ENCODE peak calls at places on chromosome 7, in six cellular contexts. J, B, X, V, P and H are unnamed samples.

GRCh38 chr7:37354661-37355131 is 94.0 kb downstream of the ELMO1 start:
- DNase-seq in V (no peak), X (peak; percentile 15), P (no peak), B (peak; percentile 63), J (no peak), H (peak; percentile 25)

GRCh38 chr7:24959735-24960485 is 20.1 kb downstream of the OSBPL3 start:
- DNase-seq in X (no peak), B (no peak), J (no peak), P (no peak), V (no peak), H (no peak)

GRCh38 chr7:99693427-99694200 is 13.8 kb upstream of the CYP3A5 start:
- DNase-seq in X (peak; percentile 22), P (no peak), B (no peak), J (no peak), V (peak; percentile 25), H (no peak)

GRCh38 chr7:91194841-91195240 is 69.4 kb upstream of the FZD1 start:
- DNase-seq in X (no peak), V (no peak), P (peak; percentile 74), J (no peak), B (no peak), H (no peak)

GRCh38 chr7:105216786-105217185 is 171.9 kb downstream of the SRPK2 start:
- DNase-seq in X (no peak), V (no peak), B (no peak), P (no peak), J (no peak), H (no peak)

GRCh38 chr7:39709768-39710291 is 86.5 kb downstream of the RALA start:
- DNase-seq in P (peak; percentile 85), V (no peak), B (peak; percentile 88), X (no peak), J (no peak), H (no peak)

GRCh38 chr7:23020742-23021401 is 6.9 kb upstream of the HYCC1 start:
- DNase-seq in B (peak; percentile 97), J (peak; percentile 36), P (peak; percentile 76), X (no peak), V (no peak), H (peak; percentile 91)

GRCh38 chr7:142807855-142808460 is 37.2 kb downstream of the PRSS2 start:
- DNase-seq in B (peak; percentile 45), V (no peak), J (no peak), X (no peak), P (no peak), H (peak; percentile 78)

GRCh38 chr7:25369794-25370193 is 141.5 kb upstream of the NPVF start:
- DNase-seq in B (no peak), J (no peak), V (no peak), P (no peak), X (no peak), H (no peak)

GRCh38 chr7:112546723-112547513 is 66.1 kb downstream of the LSMEM1 start:
- DNase-seq in X (no peak), J (no peak), V (no peak), B (peak; percentile 12), P (no peak), H (no peak)

GRCh38 chr7:118606632-118607031 is 382.1 kb downstream of the ANKRD7 start:
- DNase-seq in X (no peak), J (no peak), P (no peak), V (no peak), B (no peak), H (no peak)

GRCh38 chr7:132138817-132139216 is 437.5 kb downstream of the PLXNA4 start:
- DNase-seq in V (no peak), J (no peak), P (no peak), B (no peak), X (no peak), H (peak; percentile 67)

GRCh38 chr7:36967387-36967786 is 243.1 kb upstream of the AOAH start:
- DNase-seq in V (peak; percentile 61), P (peak; percentile 38), X (no peak), B (peak; percentile 71), J (peak; percentile 65), H (peak; percentile 87)

GRCh38 chr7:24827027-24827426 is 69.8 kb upstream of the GSDME start:
- DNase-seq in X (no peak), J (no peak), V (no peak), B (no peak), P (no peak), H (no peak)

GRCh38 chr7:77684030-77684429 is 12.2 kb upstream of the RSBN1L start:
- DNase-seq in J (peak; percentile 51), P (no peak), V (peak; percentile 19), X (no peak), B (peak; percentile 87), H (no peak)

GRCh38 chr7:1339611-1340010 is 106.9 kb downstream of the UNCX start:
- DNase-seq in V (no peak), P (no peak), J (no peak), B (no peak), X (no peak), H (no peak)

GRCh38 chr7:1536768-1537630 is 6.5 kb downstream of the MAFK start:
- DNase-seq in V (peak; percentile 87), B (peak; percentile 98), P (peak; percentile 98), X (no peak), J (peak; percentile 97), H (peak; percentile 99)

GRCh38 chr7:1961776-1962276 is 270.9 kb downstream of the MAD1L1 start:
- DNase-seq in P (peak; percentile 60), V (no peak), J (no peak), X (peak; percentile 33), B (peak; percentile 98), H (peak; percentile 95)

GRCh38 chr7:130288168-130288567 is 4.8 kb upstream of the CPA4 start:
- DNase-seq in V (no peak), P (no peak), B (no peak), X (no peak), J (no peak), H (no peak)

GRCh38 chr7:74214816-74215630 is 5.2 kb downstream of the LAT2 start:
- DNase-seq in J (no peak), B (no peak), P (no peak), X (no peak), V (no peak), H (no peak)

GRCh38 chr7:151063212-151063561 is 3.8 kb downstream of the SLC4A2 start:
- DNase-seq in B (peak; percentile 77), V (no peak), J (no peak), X (no peak), P (no peak), H (peak; percentile 62)

GRCh38 chr7:78472519-78472918 is 673.9 kb downstream of the PHTF2 start:
- DNase-seq in J (no peak), V (no peak), X (no peak), P (peak; percentile 80), B (peak; percentile 77), H (no peak)

GRCh38 chr7:90580051-90580450 is 16.1 kb upstream of the CDK14 start:
- DNase-seq in X (no peak), B (no peak), J (no peak), P (no peak), V (no peak), H (peak; percentile 34)

GRCh38 chr7:149714910-149715471 is 58.4 kb downstream of the ZNF467 start:
- DNase-seq in X (no peak), V (no peak), J (no peak), B (no peak), P (no peak), H (no peak)

GRCh38 chr7:109522585-109522984 is 952.9 kb downstream of the DNAJB9 start:
- DNase-seq in J (no peak), V (no peak), P (no peak), B (no peak), X (no peak), H (no peak)

GRCh38 chr7:4797858-4798705 is 22.7 kb downstream of the AP5Z1 start:
- DNase-seq in J (peak; percentile 41), P (no peak), X (peak; percentile 54), V (peak; percentile 84), B (peak; percentile 37), H (no peak)